ENCODE peak calls at places on chromosomes 6 and 20, in five cellular contexts. W is glutamatergic neuron; T is NT2/D1; I is PC-3; K is activated T-helper 2 cell treated with anti-CD3 and anti-CD28 coated beads, Interferon-gamma antibody, Interleukin-2, Interleukin-4, amounts not matched to agents 10 μg/mL and 5 μg/mL and 100 μg/mL, durations not matched to agents 14 hours and 24 hours and 36 hours. M is an unnamed sample.

GRCh38 chr6:146543211-146543939 is at the start of gene RAB32:
- DNase-seq in W (peak; percentile 86), T (peak; percentile 67), I (peak; percentile 88), K (peak; percentile 11), M (peak; percentile 71)

GRCh38 chr6:83125425-83125824 is 58.0 kb downstream of the DOP1A start:
- DNase-seq in W (no peak), T (no peak), I (no peak), K (no peak), M (no peak)

GRCh38 chr6:121881974-121882667 is 446.7 kb downstream of the GJA1 start:
- DNase-seq in W (no peak), T (no peak), I (peak; percentile 29), K (no peak), M (no peak)

GRCh38 chr20:51486197-51487005 is 56.1 kb downstream of the NFATC2 start:
- DNase-seq in W (no peak), T (no peak), I (peak; percentile 74), K (no peak), M (no peak)

GRCh38 chr6:81774542-81774941 is 22.1 kb upstream of the TENT5A start:
- DNase-seq in W (no peak), T (no peak), I (no peak), K (no peak), M (no peak)

GRCh38 chr6:55886185-55886836 is 10.9 kb upstream of the BMP5 start:
- DNase-seq in W (no peak), T (no peak), I (peak; percentile 69), K (no peak), M (no peak)

GRCh38 chr6:47242483-47243386 is 67.0 kb downstream of the TNFRSF21 start:
- DNase-seq in W (peak; percentile 74), T (no peak), I (peak; percentile 87), K (peak; percentile 57), M (peak; percentile 89)

GRCh38 chr6:150298029-150298380 is 70.8 kb upstream of the IYD start:
- DNase-seq in W (no peak), T (no peak), I (no peak), K (no peak), M (no peak)

GRCh38 chr20:23155141-23155590 is 69.0 kb upstream of the CD93 start:
- DNase-seq in W (no peak), T (no peak), I (no peak), K (no peak), M (peak; percentile 12)

GRCh38 chr6:125804264-125804663 is 13.5 kb downstream of the NCOA7 start:
- DNase-seq in W (no peak), T (no peak), I (no peak), K (no peak), M (no peak)

GRCh38 chr20:7147220-7147601 is 379.7 kb downstream of the BMP2 start:
- DNase-seq in W (no peak), T (no peak), I (no peak), K (no peak), M (no peak)

GRCh38 chr6:45830441-45831139 is 185.1 kb downstream of the CLIC5 start:
- DNase-seq in W (no peak), T (no peak), I (no peak), K (peak; percentile 48), M (no peak)

GRCh38 chr6:6407061-6407723 is 86.7 kb upstream of the F13A1 start:
- DNase-seq in W (no peak), T (no peak), I (no peak), K (no peak), M (no peak)

GRCh38 chr6:16239090-16239797 is 857 bp downstream of the GMPR start:
- DNase-seq in W (peak; percentile 55), T (no peak), I (peak; percentile 84), K (no peak), M (peak; percentile 12)

GRCh38 chr6:10837009-10837691 is 1.2 kb downstream of the MAK start:
- DNase-seq in W (peak; percentile 41), T (no peak), I (peak; percentile 28), K (no peak), M (no peak)

GRCh38 chr20:47665221-47665991 is 119.9 kb downstream of the SULF2 start:
- DNase-seq in W (no peak), T (no peak), I (no peak), K (no peak), M (no peak)

GRCh38 chr6:170085475-170086401 is 205.1 kb downstream of the DLL1 start:
- DNase-seq in W (no peak), T (no peak), I (no peak), K (no peak), M (no peak)

GRCh38 chr6:124682751-124683150 is 279.5 kb upstream of the RNF217 start:
- DNase-seq in W (no peak), T (no peak), I (no peak), K (no peak), M (no peak)

GRCh38 chr20:59031326-59032022 is 661 bp downstream of the ATP5F1E start:
- DNase-seq in W (no peak), T (no peak), I (peak; percentile 55), K (no peak), M (no peak)

GRCh38 chr20:20227013-20227571 is 140.8 kb upstream of the INSM1 start:
- DNase-seq in W (no peak), T (no peak), I (no peak), K (no peak), M (no peak)

GRCh38 chr20:24917797-24918578 is 31.1 kb upstream of the CST7 start:
- DNase-seq in W (peak; percentile 85), T (peak; percentile 59), I (peak; percentile 80), K (peak; percentile 30), M (peak; percentile 38)